ENCODE peak calls at places on chromosomes 11 and 22, in seven cellular contexts. E is HEK293T; V is activated CD4-positive, alpha-beta T cell treated with anti-CD3 and anti-CD28 coated beads for 36 hours; M is NCI-H460; G is AG09319; C is NCI-H748 treated with DMSO at 0.1 percent for 48 hours; Y is ELR. N is an unnamed sample.

GRCh38 chr22:35506259-35506570 is 34.4 kb upstream of the RASD2 start:
- DNase-seq in E (no peak), V (no peak), M (no peak), G (peak; percentile 15), C (no peak), Y (peak; percentile 18), N (no peak)

GRCh38 chr11:131038597-131038996 is 122.3 kb upstream of the SNX19 start:
- DNase-seq in E (peak; percentile 22), V (no peak), M (no peak), G (no peak), C (peak; percentile 36), Y (peak; percentile 56), N (peak; percentile 35)

GRCh38 chr22:32480238-32480637 is 5.6 kb downstream of the FBXO7 start:
- DNase-seq in E (no peak), V (peak; percentile 73), M (no peak), G (no peak), C (no peak), Y (no peak), N (no peak)

GRCh38 chr22:23236440-23237139 is 56.3 kb downstream of the BCR start:
- DNase-seq in E (no peak), V (no peak), M (no peak), G (no peak), C (no peak), Y (no peak), N (no peak)

GRCh38 chr11:57546869-57547518 is 9.6 kb downstream of the SMTNL1 start:
- DNase-seq in E (no peak), V (peak; percentile 35), M (no peak), G (no peak), C (no peak), Y (peak; percentile 83), N (no peak)

GRCh38 chr11:940496-941135 is 14.9 kb downstream of the AP2A2 start:
- DNase-seq in E (no peak), V (no peak), M (no peak), G (no peak), C (no peak), Y (no peak), N (no peak)

GRCh38 chr11:64007629-64008282 is 21.5 kb downstream of the OTUB1 start:
- DNase-seq in E (peak; percentile 49), V (peak; percentile 23), M (peak; percentile 70), G (no peak), C (peak; percentile 34), Y (peak; percentile 61), N (peak; percentile 55)

GRCh38 chr11:30987819-30988218 is 381.7 kb downstream of the DCDC1 start:
- DNase-seq in E (no peak), V (no peak), M (no peak), G (no peak), C (no peak), Y (no peak), N (no peak)

GRCh38 chr22:47599753-47600152 is 837.3 kb downstream of the TBC1D22A start:
- DNase-seq in E (no peak), V (no peak), M (no peak), G (no peak), C (no peak), Y (no peak), N (no peak)

GRCh38 chr11:130897262-130898182 is 18.8 kb downstream of the SNX19 start:
- DNase-seq in E (no peak), V (no peak), M (peak; percentile 90), G (peak; percentile 93), C (no peak), Y (peak; percentile 62), N (no peak)

GRCh38 chr11:61482513-61482912 is 26.0 kb upstream of the LRRC10B start:
- DNase-seq in E (peak; percentile 81), V (peak; percentile 64), M (no peak), G (no peak), C (no peak), Y (peak; percentile 45), N (peak; percentile 57)

GRCh38 chr22:25874327-25874726 is 132.3 kb downstream of the MYO18B start:
- DNase-seq in E (no peak), V (no peak), M (no peak), G (no peak), C (no peak), Y (no peak), N (no peak)

GRCh38 chr11:68362801-68363379 is 50.5 kb downstream of the LRP5 start:
- DNase-seq in E (no peak), V (no peak), M (no peak), G (no peak), C (no peak), Y (no peak), N (no peak)

GRCh38 chr11:36391062-36391461 is 95.0 kb downstream of the PRR5L start:
- DNase-seq in E (no peak), V (peak; percentile 61), M (no peak), G (no peak), C (no peak), Y (no peak), N (no peak)

GRCh38 chr11:44561275-44561781 is 4.1 kb upstream of the CD82 start:
- DNase-seq in E (no peak), V (no peak), M (no peak), G (no peak), C (no peak), Y (peak; percentile 58), N (no peak)

GRCh38 chr11:10605941-10606381 is 37.5 kb upstream of the LYVE1 start:
- DNase-seq in E (peak; percentile 26), V (no peak), M (no peak), G (no peak), C (no peak), Y (peak; percentile 75), N (peak; percentile 52)

GRCh38 chr11:126163074-126163700 is 48.3 kb downstream of the RPUSD4 start:
- DNase-seq in E (no peak), V (no peak), M (no peak), G (no peak), C (no peak), Y (peak; percentile 82), N (no peak)

GRCh38 chr22:27866136-27867091 is 52.6 kb downstream of the PITPNB start:
- DNase-seq in E (no peak), V (no peak), M (peak; percentile 36), G (peak; percentile 89), C (no peak), Y (peak; percentile 98), N (no peak)

GRCh38 chr11:8933931-8934330 is 1.2 kb upstream of the C11orf16 start:
- DNase-seq in E (no peak), V (no peak), M (no peak), G (no peak), C (no peak), Y (no peak), N (no peak)

GRCh38 chr11:118530683-118531596 is at the start of gene TMEM25:
- DNase-seq in E (peak; percentile 84), V (peak; percentile 87), M (no peak), G (no peak), C (peak; percentile 43), Y (peak; percentile 41), N (peak; percentile 43)

GRCh38 chr22:30806391-30806861 is 111.8 kb downstream of the OSBP2 start:
- DNase-seq in E (no peak), V (peak; percentile 12), M (no peak), G (no peak), C (no peak), Y (peak; percentile 93), N (peak; percentile 63)

GRCh38 chr11:110077866-110078325 is 15.3 kb upstream of the ZC3H12C start:
- DNase-seq in E (no peak), V (peak; percentile 67), M (no peak), G (no peak), C (no peak), Y (peak; percentile 91), N (no peak)

GRCh38 chr11:87463486-87464102 is 425.9 kb downstream of the TMEM135 start:
- DNase-seq in E (peak; percentile 38), V (no peak), M (peak; percentile 4), G (no peak), C (no peak), Y (peak; percentile 40), N (peak; percentile 64)

GRCh38 chr11:59669611-59670009 is 773 bp upstream of the PATL1 start:
- DNase-seq in E (peak; percentile 22), V (no peak), M (no peak), G (peak; percentile 2), C (no peak), Y (peak; percentile 63), N (no peak)

GRCh38 chr22:33188316-33188715 is 130.1 kb upstream of the SYN3 start:
- DNase-seq in E (no peak), V (no peak), M (no peak), G (no peak), C (no peak), Y (no peak), N (peak; percentile 32)

GRCh38 chr22:36384766-36385400 is 2.9 kb downstream of the MYH9 start:
- DNase-seq in E (no peak), V (peak; percentile 65), M (no peak), G (no peak), C (no peak), Y (peak; percentile 52), N (no peak)

GRCh38 chr11:14300661-14301304 is 58.2 kb downstream of the RRAS2 start:
- DNase-seq in E (peak; percentile 72), V (peak; percentile 66), M (peak; percentile 52), G (no peak), C (peak; percentile 31), Y (peak; percentile 80), N (peak; percentile 36)

GRCh38 chr11:95506777-95507176 is 275.8 kb upstream of the SESN3 start:
- DNase-seq in E (no peak), V (no peak), M (no peak), G (no peak), C (no peak), Y (no peak), N (no peak)

GRCh38 chr11:103541186-103541795 is 432.1 kb downstream of the DYNC2H1 start:
- DNase-seq in E (no peak), V (no peak), M (no peak), G (no peak), C (no peak), Y (no peak), N (no peak)

GRCh38 chr11:77401486-77402217 is 72.2 kb downstream of the PAK1 start:
- DNase-seq in E (no peak), V (no peak), M (no peak), G (no peak), C (peak; percentile 69), Y (no peak), N (no peak)

GRCh38 chr11:112637046-112637445 is 324.2 kb upstream of the NCAM1 start:
- DNase-seq in E (no peak), V (no peak), M (no peak), G (no peak), C (no peak), Y (no peak), N (no peak)